ENCODE peak calls at places on chromosomes 12 and 14, in ten cellular contexts. D is fibroblast of pulmonary artery, I is foreskin fibroblast, T is mesendoderm, E is activated T-cell treated with anti-CD3 and anti-CD28 coated beads for 1 hour, G is fibroblast of the aortic adventitia, L is G401, Y is hypothalamus, U is T-cell, H is astrocyte of the cerebellum. O is an unnamed sample.

GRCh38 chr14:60164717-60165546 is at the start of gene DHRS7:
- DNase-seq in D (peak), I (peak), T (peak), E (peak), G (peak), L (peak), Y (peak), U (peak), H (peak), O (peak)

GRCh38 chr12:5648692-5649338 is 216.9 kb downstream of the NTF3 start:
- DNase-seq in D (peak), I (no peak), T (peak), E (no peak), G (no peak), L (peak), Y (no peak), U (no peak), H (peak), O (peak)

GRCh38 chr12:100381379-100381778 is 24.5 kb downstream of the SLC17A8 start:
- DNase-seq in D (no peak), I (no peak), T (no peak), E (no peak), G (no peak), L (no peak), Y (no peak), U (no peak), H (no peak), O (no peak)

GRCh38 chr14:99195602-99196309 is 76.2 kb downstream of the BCL11B start:
- DNase-seq in D (no peak), I (peak), T (no peak), E (no peak), G (no peak), L (peak), Y (no peak), U (no peak), H (peak), O (peak)

GRCh38 chr12:25500651-25501050 is 52.4 kb downstream of the LMNTD1 start:
- DNase-seq in D (no peak), I (no peak), T (no peak), E (no peak), G (peak), L (no peak), Y (no peak), U (no peak), H (no peak), O (peak)

GRCh38 chr12:11813422-11813813 is 163.9 kb downstream of the ETV6 start:
- DNase-seq in D (no peak), I (no peak), T (peak), E (no peak), G (no peak), L (no peak), Y (no peak), U (no peak), H (no peak), O (no peak)

GRCh38 chr14:102225936-102226335 is 79.0 kb downstream of the MOK start:
- DNase-seq in D (no peak), I (no peak), T (no peak), E (no peak), G (no peak), L (peak), Y (no peak), U (no peak), H (no peak), O (no peak)

GRCh38 chr14:99670361-99671229 is 13.5 kb upstream of the CYP46A1 start:
- DNase-seq in D (peak), I (no peak), T (no peak), E (no peak), G (peak), L (no peak), Y (no peak), U (no peak), H (no peak), O (no peak)

GRCh38 chr12:109112720-109113465 is 3.5 kb upstream of the ACACB start:
- DNase-seq in D (no peak), I (no peak), T (no peak), E (no peak), G (no peak), L (no peak), Y (no peak), U (no peak), H (no peak), O (no peak)

GRCh38 chr12:131928080-131928764 is 854 bp upstream of the PUS1 start:
- DNase-seq in D (peak), I (no peak), T (peak), E (no peak), G (peak), L (no peak), Y (no peak), U (no peak), H (no peak), O (no peak)

GRCh38 chr12:80222261-80222660 is 122.9 kb downstream of the OTOGL start:
- DNase-seq in D (peak), I (no peak), T (no peak), E (no peak), G (peak), L (no peak), Y (no peak), U (no peak), H (no peak), O (no peak)

GRCh38 chr14:69980457-69981414 is 101.5 kb downstream of the SMOC1 start:
- DNase-seq in D (no peak), I (no peak), T (no peak), E (no peak), G (no peak), L (no peak), Y (no peak), U (no peak), H (no peak), O (peak)

GRCh38 chr12:103739546-103739945 is 101.5 kb downstream of the NT5DC3 start:
- DNase-seq in D (no peak), I (no peak), T (no peak), E (no peak), G (no peak), L (no peak), Y (no peak), U (no peak), H (no peak), O (no peak)

GRCh38 chr12:127570793-127571360 is 696.1 kb upstream of the TMEM132C start:
- DNase-seq in D (no peak), I (no peak), T (no peak), E (no peak), G (peak), L (no peak), Y (no peak), U (no peak), H (no peak), O (no peak)

GRCh38 chr14:98915625-98916024 is 356.4 kb downstream of the BCL11B start:
- DNase-seq in D (no peak), I (no peak), T (no peak), E (no peak), G (no peak), L (no peak), Y (no peak), U (no peak), H (no peak), O (no peak)

GRCh38 chr12:70920891-70921290 is 353 bp upstream of the PTPRR start:
- DNase-seq in D (no peak), I (no peak), T (no peak), E (no peak), G (no peak), L (peak), Y (no peak), U (no peak), H (no peak), O (no peak)

GRCh38 chr12:102061096-102061555 is 665 bp downstream of the WASHC3 start:
- DNase-seq in D (peak), I (no peak), T (no peak), E (no peak), G (peak), L (no peak), Y (no peak), U (no peak), H (no peak), O (no peak)

GRCh38 chr12:1864867-1865266 is 44.5 kb downstream of the LRTM2 start:
- DNase-seq in D (no peak), I (no peak), T (no peak), E (no peak), G (no peak), L (no peak), Y (no peak), U (no peak), H (no peak), O (no peak)

GRCh38 chr12:74602881-74603523 is 65.4 kb downstream of the ATXN7L3B start:
- DNase-seq in D (no peak), I (no peak), T (no peak), E (no peak), G (no peak), L (no peak), Y (no peak), U (no peak), H (no peak), O (no peak)

GRCh38 chr12:17691369-17691768 is 398.6 kb downstream of the RERGL start:
- DNase-seq in D (no peak), I (no peak), T (peak), E (no peak), G (no peak), L (no peak), Y (no peak), U (no peak), H (no peak), O (no peak)

GRCh38 chr12:29427964-29428363 is 47.0 kb upstream of the ERGIC2 start:
- DNase-seq in D (peak), I (no peak), T (peak), E (no peak), G (peak), L (no peak), Y (no peak), U (no peak), H (no peak), O (no peak)

GRCh38 chr14:73771848-73772705 is 57.9 kb upstream of the PNMA1 start:
- DNase-seq in D (peak), I (no peak), T (peak), E (peak), G (peak), L (peak), Y (no peak), U (peak), H (no peak), O (peak)

GRCh38 chr12:128920468-128920867 is 67.2 kb downstream of the GLT1D1 start:
- DNase-seq in D (peak), I (peak), T (no peak), E (no peak), G (peak), L (no peak), Y (no peak), U (no peak), H (no peak), O (peak)